ENCODE peak calls at places on chromosomes 6 and 20, in five cellular contexts. S is A673; A is fibroblast of lung; V is CD4-positive, CD25-positive, alpha-beta regulatory T cell; I is cardiac muscle cell. C is an unnamed sample.

GRCh38 chr6:33957391-33958207 is 153.8 kb upstream of the MLN start:
- DNase-seq in I (no peak), S (peak), V (no peak), A (no peak), C (no peak)

GRCh38 chr6:27157461-27158315 is 89.8 kb upstream of the PRSS16 start:
- DNase-seq in S (peak), A (peak), V (peak), I (peak), C (peak)

GRCh38 chr6:160391419-160392116 is 43.4 kb downstream of the SLC22A3 start:
- DNase-seq in V (no peak), S (no peak), A (peak), I (peak), C (no peak)

GRCh38 chr6:157110620-157111019 is 212.7 kb downstream of the TMEM242 start:
- DNase-seq in A (peak), S (no peak), I (peak), V (no peak), C (no peak)

GRCh38 chr20:34017610-34018009 is 23.9 kb downstream of the RALY start:
- DNase-seq in A (peak), S (no peak), I (peak), V (no peak), C (no peak)

GRCh38 chr6:68317366-68317765 is 317.7 kb upstream of the ADGRB3 start:
- DNase-seq in V (no peak), S (no peak), I (no peak), A (no peak), C (no peak)

GRCh38 chr20:44110816-44111568 is 76.0 kb downstream of the JPH2 start:
- DNase-seq in A (no peak), S (no peak), I (no peak), V (no peak), C (no peak)

GRCh38 chr6:32617751-32618150 is 19.5 kb upstream of the HLA-DQA1 start:
- DNase-seq in V (no peak), I (no peak), A (no peak), S (no peak), C (no peak)

GRCh38 chr6:157609117-157609516 is 213.9 kb upstream of the SNX9 start:
- DNase-seq in V (no peak), I (no peak), A (no peak), S (no peak), C (no peak)

GRCh38 chr6:140602431-140602836 is 1228.0 kb upstream of the CITED2 start:
- DNase-seq in S (no peak), A (peak), V (no peak), I (no peak), C (no peak)

GRCh38 chr20:62624325-62624690 is 18.0 kb upstream of the SLCO4A1 start:
- DNase-seq in I (no peak), A (no peak), V (no peak), S (no peak), C (no peak)

GRCh38 chr6:164569503-164569902 is 739.9 kb downstream of the C6orf118 start:
- DNase-seq in A (no peak), I (no peak), V (no peak), S (no peak), C (no peak)

GRCh38 chr6:45836438-45836824 is 179.2 kb downstream of the CLIC5 start:
- DNase-seq in S (no peak), I (no peak), V (no peak), A (no peak), C (no peak)

GRCh38 chr20:47847882-47848485 is 62.7 kb upstream of the SULF2 start:
- DNase-seq in I (no peak), A (peak), S (no peak), V (no peak), C (no peak)

GRCh38 chr20:43940518-43941225 is 26.0 kb downstream of the TOX2 start:
- DNase-seq in S (no peak), V (no peak), I (no peak), A (no peak), C (no peak)

GRCh38 chr20:63519765-63520593 is 586 bp upstream of the PPDPF start:
- DNase-seq in A (peak), S (peak), I (no peak), V (no peak), C (peak)

GRCh38 chr20:48898896-48899513 is 22.5 kb upstream of the ARFGEF2 start:
- DNase-seq in V (no peak), A (no peak), I (no peak), S (no peak), C (no peak)

GRCh38 chr6:36118550-36119107 is 11.7 kb upstream of the MAPK13 start:
- DNase-seq in S (no peak), V (peak), A (peak), I (no peak), C (no peak)

GRCh38 chr6:110813813-110814487 is 1.3 kb downstream of the CDK19 start:
- DNase-seq in V (no peak), I (no peak), A (no peak), S (no peak), C (no peak)

GRCh38 chr20:62685781-62686555 is 22.7 kb upstream of the NTSR1 start:
- DNase-seq in S (no peak), A (no peak), V (no peak), I (no peak), C (no peak)

GRCh38 chr6:113184291-113184690 is 672.9 kb upstream of the MARCKS start:
- DNase-seq in A (peak), V (no peak), I (peak), S (no peak), C (no peak)

GRCh38 chr6:90369024-90369519 is 72.4 kb upstream of the BACH2 start:
- DNase-seq in I (peak), A (peak), V (no peak), S (peak), C (peak)

GRCh38 chr6:128807577-128807976 is 75.4 kb upstream of the LAMA2 start:
- DNase-seq in V (no peak), I (peak), A (peak), S (peak), C (no peak)

C was measured in GM06990.